ENCODE peak calls at places on chromosomes 1 and 21, in four cellular contexts. Q is GM12878, M is heart left ventricle, S is ovary. Y is an unnamed sample. For H3K9me3, the result is how much of the 10 kb centered on the place peaks cover.

GRCh38 chr1:4178501-4178900 is 278.4 kb upstream of the C1orf174 start:
- DNase-seq in S (no peak), M (no peak), Q (no peak), Y (no peak)

GRCh38 chr1:35288761-35289160 is 20.3 kb downstream of the ZMYM4 start:
- DNase-seq in M (no peak), Q (no peak), S (no peak), Y (no peak)

GRCh38 chr1:219670426-219671149 is 57.7 kb upstream of the ZC3H11B start:
- DNase-seq in M (peak), Q (no peak), S (no peak), Y (no peak)

GRCh38 chr1:168553680-168554553 is 10.1 kb upstream of the XCL2 start:
- DNase-seq in S (no peak), M (no peak), Q (no peak), Y (no peak)

GRCh38 chr1:19003371-19004290 is 47.2 kb upstream of the IFFO2 start:
- DNase-seq in S (no peak), M (no peak), Q (no peak), Y (no peak)

GRCh38 chr1:11188381-11188780 is 774 bp upstream of the ANGPTL7 start:
- DNase-seq in Q (no peak), M (no peak), S (no peak), Y (no peak)

GRCh38 chr21:43913928-43914327 is 48.9 kb downstream of the AGPAT3 start:
- DNase-seq in S (no peak), M (peak), Q (no peak), Y (no peak)

GRCh38 chr1:57423135-57424131 is at the start of gene DAB1:
- DNase-seq in S (no peak), M (peak), Q (no peak), Y (no peak)

GRCh38 chr1:77759090-77760028 is at the start of gene USP33:
- DNase-seq in Q (no peak), S (peak), M (peak), Y (peak)

GRCh38 chr1:71638081-71638766 is 557.4 kb upstream of the ZRANB2 start:
- DNase-seq in S (no peak), M (no peak), Q (no peak), Y (no peak)

GRCh38 chr1:153375511-153375910 is at the start of gene S100A12:
- DNase-seq in Q (no peak), M (no peak), S (no peak), Y (no peak)

GRCh38 chr1:65791860-65792670 is 630 bp upstream of the PDE4B start:
- DNase-seq in S (no peak), M (no peak), Q (no peak), Y (no peak)

GRCh38 chr1:29579821-29580425 is 343.6 kb downstream of the PTPRU start:
- DNase-seq in M (no peak), Q (no peak), S (no peak), Y (no peak)

GRCh38 chr1:27006683-27007082 is 6.0 kb downstream of the TENT5B start:
- DNase-seq in M (no peak), Q (no peak), S (no peak), Y (no peak)

GRCh38 chr1:186059311-186059710 is 315.7 kb downstream of the TPR start:
- DNase-seq in S (no peak), M (no peak), Q (no peak), Y (no peak)

GRCh38 chr1:160672789-160673695 is 26.2 kb upstream of the SLAMF1 start:
- DNase-seq in S (no peak), Q (no peak), M (no peak), Y (no peak)

GRCh38 chr1:8384577-8384976 is 66.7 kb downstream of the SLC45A1 start:
- DNase-seq in M (no peak), S (no peak), Q (no peak), Y (no peak)

GRCh38 chr1:87682565-87682964 is 353.9 kb downstream of the LMO4 start:
- DNase-seq in M (no peak), S (no peak), Q (no peak), Y (no peak)

GRCh38 chr1:228650141-228650540 is 85.1 kb upstream of the RHOU start:
- DNase-seq in M (no peak), S (peak), Q (no peak), Y (no peak)

GRCh38 chr21:33169360-33169759 is 60.4 kb upstream of the IFNAR2 start:
- DNase-seq in Q (no peak), S (no peak), M (no peak), Y (no peak)

GRCh38 chr1:186492531-186493291 is 31.8 kb upstream of the PDC start:
- DNase-seq in Q (no peak), S (no peak), M (no peak), Y (no peak)

GRCh38 chr1:211874521-211875347 is 44.2 kb upstream of the LPGAT1 start:
- DNase-seq in S (no peak), M (no peak), Q (no peak), Y (no peak)

GRCh38 chr1:192401832-192402231 is 85.0 kb downstream of the RGS21 start:
- DNase-seq in S (no peak), M (no peak), Q (no peak), Y (no peak)

GRCh38 chr1:169468982-169469381 is 16.8 kb downstream of the SLC19A2 start:
- DNase-seq in M (no peak), Q (no peak), S (no peak), Y (no peak)

GRCh38 chr1:186715887-186716809 is 35.9 kb upstream of the PTGS2 start:
- DNase-seq in M (no peak), S (no peak), Q (no peak), Y (no peak)

GRCh38 chr1:5947978-5948680 is 44.1 kb downstream of the NPHP4 start:
- DNase-seq in S (peak), M (no peak), Q (no peak), Y (no peak)

GRCh38 chr1:161367684-161368398 is at the start of gene CFAP126:
- DNase-seq in M (peak), S (peak), Q (peak), Y (no peak)

GRCh38 chr1:226806988-226807387 is 63.4 kb upstream of the PSEN2 start:
- DNase-seq in S (no peak), Q (no peak), M (no peak), Y (no peak)

GRCh38 chr1:56501888-56502287 is 77.5 kb downstream of the PLPP3 start:
- DNase-seq in Q (no peak), M (no peak), S (no peak), Y (no peak)

GRCh38 chr1:209869242-209870149 is 41.7 kb downstream of the UTP25 start:
- DNase-seq in Q (no peak), M (no peak), S (no peak), Y (no peak)

GRCh38 chr1:118960026-118960561 is 28.0 kb downstream of the TBX15 start:
- DNase-seq in M (no peak), Q (peak), S (no peak), Y (no peak)

GRCh38 chr1:70024272-70024671 is 181.1 kb downstream of the LRRC40 start:
- DNase-seq in M (no peak), S (no peak), Q (no peak), Y (no peak)

GRCh38 chr1:197745911-197746310 is 29.4 kb downstream of the DENND1B start:
- DNase-seq in S (no peak), M (no peak), Q (no peak), Y (no peak)

GRCh38 chr1:67831850-67832513 is 1.3 kb downstream of the GNG12 start:
- DNase-seq in Q (no peak), S (peak), M (peak), Y (peak)

GRCh38 chr1:164637461-164638375 is 78.7 kb downstream of the PBX1 start:
- DNase-seq in M (peak), Q (no peak), S (no peak), Y (no peak)

GRCh38 chr21:14273736-14274538 is 58.0 kb downstream of the RBM11 start:
- DNase-seq in Q (no peak), M (peak), S (no peak), Y (no peak)

DNA sequence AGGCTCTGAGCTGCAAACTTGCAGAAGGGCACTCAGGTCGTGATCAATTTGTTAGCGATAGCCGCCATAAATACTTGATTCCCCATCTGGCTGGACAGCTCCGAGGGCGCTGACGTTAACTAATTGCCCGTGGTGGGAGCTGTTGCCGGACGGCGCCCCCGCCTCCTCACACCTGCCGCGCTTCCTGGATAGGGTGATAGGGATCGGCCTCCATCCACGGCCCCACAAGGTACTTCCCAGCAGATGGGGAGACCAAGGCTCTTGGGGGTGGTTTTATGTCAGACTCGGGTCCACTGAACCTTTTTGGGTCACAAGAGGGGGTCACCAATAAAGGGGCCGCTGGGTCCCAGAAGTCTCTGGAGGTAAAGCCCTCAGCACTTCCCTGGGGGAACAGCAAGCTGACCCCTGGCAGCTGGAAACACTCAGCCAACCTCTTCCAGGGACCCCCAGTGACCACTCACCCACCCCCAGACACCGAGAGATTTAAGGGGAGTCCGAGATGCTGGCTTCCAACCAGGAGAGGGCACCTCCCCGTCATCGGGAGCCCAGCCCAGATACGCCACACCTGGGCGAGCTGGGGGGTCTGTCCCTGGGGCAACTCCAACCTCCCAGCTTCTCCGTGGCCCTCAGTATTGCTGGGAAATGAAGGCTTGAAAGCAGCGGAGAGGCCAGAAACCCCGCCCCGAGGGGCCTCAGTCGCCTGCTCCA is 61.1 kb upstream of the TTC34 start:
- DNase-seq in M (no peak), Q (no peak), S (no peak), Y (no peak)
- H3K9me3 ChIP-seq in M (under half), Q (under half), S (under half), Y (under half)

DNA sequence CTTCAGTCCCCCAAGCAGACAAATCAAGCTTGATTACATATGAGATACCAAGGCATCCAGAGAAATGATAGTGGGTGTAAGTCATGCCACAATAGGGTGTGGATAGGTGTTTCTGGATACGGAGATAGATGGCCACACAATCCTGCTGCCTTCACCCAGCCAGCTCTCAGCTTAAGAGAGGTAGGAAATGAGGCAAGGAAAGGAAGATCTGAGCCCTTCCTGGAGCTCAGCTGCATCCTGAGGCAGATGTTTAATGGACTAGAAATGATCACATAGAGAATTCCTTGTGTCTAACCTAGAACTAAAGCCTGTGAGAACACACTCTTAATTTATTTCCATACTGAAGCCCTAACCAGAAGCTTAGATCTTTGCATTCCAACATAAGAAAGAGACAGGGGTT is 210.3 kb downstream of the ST6GALNAC3 start:
- DNase-seq in Q (no peak), S (no peak), M (no peak), Y (no peak)
- TF ChIP-seq POLR2A in Q (no peak), S (no peak), M (no peak), Y (no peak)

GRCh38 chr21:22758478-22758877 is 1760.3 kb downstream of the NCAM2 start:
- DNase-seq in S (no peak), Q (no peak), M (no peak), Y (no peak)
- H3K9me3 ChIP-seq in S (under half), Q (under half), M (under half), Y (under half)

GRCh38 chr1:111241797-111242196 is 14.3 kb downstream of the CHI3L2 start:
- DNase-seq in M (no peak), Q (no peak), S (no peak), Y (no peak)
- TF ChIP-seq POLR2A in M (no peak), Q (no peak), S (no peak), Y (no peak)

DNA sequence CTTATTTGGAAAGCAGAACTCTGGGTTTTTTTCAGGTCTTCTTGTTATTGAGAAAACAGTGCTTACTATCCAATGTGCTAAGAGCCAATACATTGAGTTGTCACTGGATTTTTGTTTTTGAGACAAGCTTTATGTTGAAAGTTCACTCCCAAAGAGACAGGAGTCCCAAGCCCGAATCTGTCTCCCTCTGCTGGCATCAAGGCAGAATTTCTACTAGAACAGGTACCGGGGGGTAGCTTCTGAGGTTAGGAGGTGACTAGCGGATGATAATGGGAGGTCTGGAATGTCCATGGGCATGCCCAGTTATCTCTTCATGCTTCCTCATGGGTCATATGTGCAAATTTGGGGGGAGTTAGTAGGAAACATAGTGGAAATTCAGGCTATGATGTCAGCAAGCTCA is 25.1 kb downstream of the ZNF124 start:
- DNase-seq in M (no peak), S (no peak), Q (no peak), Y (no peak)
- H3K9me3 ChIP-seq in M (half or more), S (under half), Q (under half), Y (half or more)

GRCh38 chr1:222919478-222919865 is 104.6 kb downstream of the DISP1 start:
- DNase-seq in M (no peak), S (no peak), Q (no peak), Y (no peak)

GRCh38 chr1:222921951-222922350 is 107.1 kb downstream of the DISP1 start:
- DNase-seq in M (no peak), S (no peak), Q (no peak), Y (no peak)

GRCh38 chr1:222923506-222923905 is 108.7 kb downstream of the DISP1 start:
- DNase-seq in M (no peak), Q (no peak), S (no peak), Y (no peak)

GRCh38 chr1:222918746-222919477 is 104.1 kb downstream of the DISP1 start:
- DNase-seq in Q (no peak), M (no peak), S (no peak), Y (no peak)

GRCh38 chr1:222920169-222920568 is 105.3 kb downstream of the DISP1 start:
- DNase-seq in M (no peak), S (no peak), Q (no peak), Y (no peak)
- TF ChIP-seq POLR2A in M (no peak), S (no peak), Q (no peak), Y (no peak)

GRCh38 chr1:3026581-3027511 is 5.6 kb downstream of the ACTRT2 start:
- DNase-seq in M (no peak), S (no peak), Q (no peak), Y (no peak)
- H3K9me3 ChIP-seq in M (under half), S (under half), Q (under half), Y (under half)

GRCh38 chr1:184754479-184755225 is at the start of gene EDEM3:
- DNase-seq in M (peak), S (peak), Q (peak), Y (peak)
- TF ChIP-seq POLR2A in M (peak), S (peak), Q (peak), Y (peak)

GRCh38 chr1:231499148-231499763 is 29.2 kb upstream of the TSNAX start:
- DNase-seq in M (no peak), S (no peak), Q (no peak), Y (no peak)
- H3K9me3 ChIP-seq in M (under half), S (under half), Q (under half), Y (under half)